ENCODE peak calls at places on chromosome 9, in six cellular contexts. One of them, this sample, is unnamed.

GRCh38 chr9:126057461-126057860 is 269.2 kb upstream of the MVB12B start:
- DNase-seq in lower lobe of right lung: no peak
- DNase-seq in fibroblast of pulmonary artery: no peak
- DNase-seq in NB4: no peak
- DNase-seq in lower leg skin: no peak
- DNase-seq in MM.1S: no peak
- DNase-seq in this sample: no peak

GRCh38 chr9:133558191-133559126 is 24.0 kb downstream of the ADAMTSL2 start:
- DNase-seq in lower lobe of right lung: no peak
- DNase-seq in fibroblast of pulmonary artery: peak; percentile 80
- DNase-seq in NB4: peak; percentile 58
- DNase-seq in lower leg skin: peak; percentile 29
- DNase-seq in MM.1S: peak; percentile 50
- DNase-seq in this sample: peak; percentile 82

GRCh38 chr9:128416432-128417019 is 4.1 kb upstream of the CERCAM start:
- DNase-seq in lower lobe of right lung: no peak
- DNase-seq in fibroblast of pulmonary artery: no peak
- DNase-seq in NB4: peak; percentile 56
- DNase-seq in lower leg skin: no peak
- DNase-seq in MM.1S: no peak
- DNase-seq in this sample: no peak

GRCh38 chr9:26754494-26755188 is 138.0 kb downstream of the CAAP1 start:
- DNase-seq in lower lobe of right lung: no peak
- DNase-seq in fibroblast of pulmonary artery: no peak
- DNase-seq in NB4: no peak
- DNase-seq in lower leg skin: no peak
- DNase-seq in MM.1S: no peak
- DNase-seq in this sample: no peak

GRCh38 chr9:13941686-13942085 is 372.3 kb downstream of the NFIB start:
- DNase-seq in lower lobe of right lung: no peak
- DNase-seq in fibroblast of pulmonary artery: no peak
- DNase-seq in NB4: no peak
- DNase-seq in lower leg skin: no peak
- DNase-seq in MM.1S: no peak
- DNase-seq in this sample: peak; percentile 53

GRCh38 chr9:98191615-98192502 is 578 bp downstream of the CORO2A start:
- DNase-seq in lower lobe of right lung: peak; percentile 84
- DNase-seq in fibroblast of pulmonary artery: no peak
- DNase-seq in NB4: peak; percentile 57
- DNase-seq in lower leg skin: peak; percentile 30
- DNase-seq in MM.1S: no peak
- DNase-seq in this sample: no peak

GRCh38 chr9:127417130-127418036 is 6.8 kb upstream of the ZNF79 start:
- DNase-seq in lower lobe of right lung: no peak
- DNase-seq in fibroblast of pulmonary artery: peak; percentile 24
- DNase-seq in NB4: no peak
- DNase-seq in lower leg skin: peak; percentile 46
- DNase-seq in MM.1S: no peak
- DNase-seq in this sample: peak; percentile 74

GRCh38 chr9:92059045-92059444 is 56.2 kb downstream of the SPTLC1 start:
- DNase-seq in lower lobe of right lung: no peak
- DNase-seq in fibroblast of pulmonary artery: no peak
- DNase-seq in NB4: no peak
- DNase-seq in lower leg skin: no peak
- DNase-seq in MM.1S: no peak
- DNase-seq in this sample: no peak

GRCh38 chr9:100595391-100596199 is 17.7 kb downstream of the CAVIN4 start:
- DNase-seq in lower lobe of right lung: no peak
- DNase-seq in fibroblast of pulmonary artery: peak; percentile 79
- DNase-seq in NB4: peak; percentile 56
- DNase-seq in lower leg skin: no peak
- DNase-seq in MM.1S: peak; percentile 53
- DNase-seq in this sample: peak; percentile 72

GRCh38 chr9:104854613-104855012 is 73.3 kb downstream of the ABCA1 start:
- DNase-seq in lower lobe of right lung: no peak
- DNase-seq in fibroblast of pulmonary artery: no peak
- DNase-seq in NB4: no peak
- DNase-seq in lower leg skin: no peak
- DNase-seq in MM.1S: no peak
- DNase-seq in this sample: no peak

GRCh38 chr9:69097053-69097452 is 61.5 kb downstream of the FXN start:
- DNase-seq in lower lobe of right lung: no peak
- DNase-seq in fibroblast of pulmonary artery: peak; percentile 88
- DNase-seq in NB4: no peak
- DNase-seq in lower leg skin: no peak
- DNase-seq in MM.1S: no peak
- DNase-seq in this sample: peak; percentile 79

GRCh38 chr9:129166962-129167557 is 11.0 kb downstream of the IER5L start:
- DNase-seq in lower lobe of right lung: peak; percentile 88
- DNase-seq in fibroblast of pulmonary artery: peak; percentile 73
- DNase-seq in NB4: peak; percentile 83
- DNase-seq in lower leg skin: peak; percentile 78
- DNase-seq in MM.1S: no peak
- DNase-seq in this sample: peak; percentile 75

GRCh38 chr9:3887798-3888495 is 362.1 kb upstream of the RFX3 start:
- DNase-seq in lower lobe of right lung: no peak
- DNase-seq in fibroblast of pulmonary artery: no peak
- DNase-seq in NB4: no peak
- DNase-seq in lower leg skin: no peak
- DNase-seq in MM.1S: no peak
- DNase-seq in this sample: no peak

GRCh38 chr9:21031091-21031817 is at the start of gene HACD4:
- DNase-seq in lower lobe of right lung: peak; percentile 81
- DNase-seq in fibroblast of pulmonary artery: peak; percentile 38
- DNase-seq in NB4: peak; percentile 80
- DNase-seq in lower leg skin: peak; percentile 51
- DNase-seq in MM.1S: no peak
- DNase-seq in this sample: peak; percentile 47

GRCh38 chr9:105244274-105244995 is at the start of gene SLC44A1:
- DNase-seq in lower lobe of right lung: peak; percentile 98
- DNase-seq in fibroblast of pulmonary artery: peak; percentile 97
- DNase-seq in NB4: peak; percentile 97
- DNase-seq in lower leg skin: peak; percentile 94
- DNase-seq in MM.1S: peak; percentile 96
- DNase-seq in this sample: peak; percentile 92

GRCh38 chr9:80440724-80441123 is 869.0 kb downstream of the TLE4 start:
- DNase-seq in lower lobe of right lung: no peak
- DNase-seq in fibroblast of pulmonary artery: no peak
- DNase-seq in NB4: no peak
- DNase-seq in lower leg skin: no peak
- DNase-seq in MM.1S: no peak
- DNase-seq in this sample: no peak

GRCh38 chr9:21677834-21678233 is 124.6 kb upstream of the MTAP start:
- DNase-seq in lower lobe of right lung: no peak
- DNase-seq in fibroblast of pulmonary artery: peak; percentile 68
- DNase-seq in NB4: no peak
- DNase-seq in lower leg skin: no peak
- DNase-seq in MM.1S: no peak
- DNase-seq in this sample: peak; percentile 95

GRCh38 chr9:114384836-114385411 is 2.9 kb downstream of the AKNA start:
- DNase-seq in lower lobe of right lung: no peak
- DNase-seq in fibroblast of pulmonary artery: no peak
- DNase-seq in NB4: no peak
- DNase-seq in lower leg skin: no peak
- DNase-seq in MM.1S: peak; percentile 29
- DNase-seq in this sample: no peak

GRCh38 chr9:114382951-114383865 is 4.6 kb downstream of the AKNA start:
- DNase-seq in lower lobe of right lung: no peak
- DNase-seq in fibroblast of pulmonary artery: peak; percentile 67
- DNase-seq in NB4: peak; percentile 74
- DNase-seq in lower leg skin: no peak
- DNase-seq in MM.1S: no peak
- DNase-seq in this sample: peak; percentile 85

GRCh38 chr9:114386361-114386885 is 1.4 kb downstream of the AKNA start:
- DNase-seq in lower lobe of right lung: no peak
- DNase-seq in fibroblast of pulmonary artery: no peak
- DNase-seq in NB4: peak; percentile 40
- DNase-seq in lower leg skin: no peak
- DNase-seq in MM.1S: peak; percentile 31
- DNase-seq in this sample: no peak

GRCh38 chr9:114385412-114386181 is 2.2 kb downstream of the AKNA start:
- DNase-seq in lower lobe of right lung: peak; percentile 85
- DNase-seq in fibroblast of pulmonary artery: peak; percentile 83
- DNase-seq in NB4: peak; percentile 97
- DNase-seq in lower leg skin: peak; percentile 81
- DNase-seq in MM.1S: peak; percentile 98
- DNase-seq in this sample: peak; percentile 95

GRCh38 chr9:114383866-114384231 is 3.9 kb downstream of the AKNA start:
- DNase-seq in lower lobe of right lung: no peak
- DNase-seq in fibroblast of pulmonary artery: no peak
- DNase-seq in NB4: no peak
- DNase-seq in lower leg skin: no peak
- DNase-seq in MM.1S: no peak
- DNase-seq in this sample: no peak
- H3K4me3 ChIP-seq in lower lobe of right lung: peak overlapping the region; percentile 6
- H3K4me3 ChIP-seq in fibroblast of pulmonary artery: no peak overlapping the region
- H3K4me3 ChIP-seq in NB4: peak overlapping the region; percentile 64
- H3K4me3 ChIP-seq in lower leg skin: no peak overlapping the region
- H3K4me3 ChIP-seq in MM.1S: no peak overlapping the region
- H3K4me3 ChIP-seq in this sample: no peak overlapping the region

GRCh38 chr9:120937127-120937526 is 10.5 kb upstream of the TRAF1 start:
- DNase-seq in lower lobe of right lung: no peak
- DNase-seq in fibroblast of pulmonary artery: peak; percentile 36
- DNase-seq in NB4: no peak
- DNase-seq in lower leg skin: no peak
- DNase-seq in MM.1S: no peak
- DNase-seq in this sample: no peak

GRCh38 chr9:120937596-120937995 is 11.0 kb upstream of the TRAF1 start:
- DNase-seq in lower lobe of right lung: no peak
- DNase-seq in fibroblast of pulmonary artery: peak; percentile 55
- DNase-seq in NB4: no peak
- DNase-seq in lower leg skin: no peak
- DNase-seq in MM.1S: no peak
- DNase-seq in this sample: no peak

GRCh38 chr9:120936011-120936763 is 9.6 kb upstream of the TRAF1 start:
- DNase-seq in lower lobe of right lung: peak; percentile 95
- DNase-seq in fibroblast of pulmonary artery: peak; percentile 97
- DNase-seq in NB4: peak; percentile 84
- DNase-seq in lower leg skin: peak; percentile 93
- DNase-seq in MM.1S: peak; percentile 88
- DNase-seq in this sample: peak; percentile 96

GRCh38 chr9:120935383-120935857 is 8.8 kb upstream of the TRAF1 start:
- DNase-seq in lower lobe of right lung: peak; percentile 96
- DNase-seq in fibroblast of pulmonary artery: peak; percentile 98
- DNase-seq in NB4: peak; percentile 16
- DNase-seq in lower leg skin: peak; percentile 100
- DNase-seq in MM.1S: peak; percentile 51
- DNase-seq in this sample: peak; percentile 93

GRCh38 chr9:120936764-120937122 is 10.1 kb upstream of the TRAF1 start:
- DNase-seq in lower lobe of right lung: no peak
- DNase-seq in fibroblast of pulmonary artery: no peak
- DNase-seq in NB4: no peak
- DNase-seq in lower leg skin: no peak
- DNase-seq in MM.1S: no peak
- DNase-seq in this sample: no peak
- TF ChIP-seq CTCF in lower lobe of right lung: peak; percentile 8
- TF ChIP-seq CTCF in fibroblast of pulmonary artery: no peak
- TF ChIP-seq CTCF in NB4: no peak
- TF ChIP-seq CTCF in lower leg skin: no peak
- TF ChIP-seq CTCF in MM.1S: no peak
- TF ChIP-seq CTCF in this sample: no peak

DNA sequence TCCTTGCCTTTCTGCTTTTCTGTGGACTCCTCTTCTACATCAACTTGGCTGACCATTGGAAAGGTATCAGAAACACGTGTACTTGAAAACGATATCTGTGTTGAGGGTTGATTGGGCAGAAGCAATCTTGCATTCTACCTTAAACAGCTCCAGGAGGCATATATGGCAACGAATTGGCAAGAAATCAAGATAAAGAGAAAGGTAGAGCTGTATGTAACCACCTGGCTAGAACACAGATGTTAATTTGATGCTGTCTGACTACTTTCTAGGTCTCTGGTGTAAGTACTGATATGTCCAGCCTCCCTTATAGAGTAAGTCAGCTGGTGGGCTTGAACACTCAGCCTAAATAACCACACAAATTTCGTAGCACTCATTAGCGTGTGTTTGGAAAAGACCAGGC is 1.3 kb downstream of the MAN1B1 start:
- DNase-seq in lower lobe of right lung: no peak
- DNase-seq in fibroblast of pulmonary artery: no peak
- DNase-seq in NB4: no peak
- DNase-seq in lower leg skin: no peak
- DNase-seq in MM.1S: no peak
- DNase-seq in this sample: no peak
- H3K4me3 ChIP-seq in lower lobe of right lung: no peak overlapping the region
- H3K4me3 ChIP-seq in fibroblast of pulmonary artery: no peak overlapping the region
- H3K4me3 ChIP-seq in NB4: peak overlapping the region; percentile 73
- H3K4me3 ChIP-seq in lower leg skin: no peak overlapping the region
- H3K4me3 ChIP-seq in MM.1S: no peak overlapping the region
- H3K4me3 ChIP-seq in this sample: peak overlapping the region; percentile 74

DNA sequence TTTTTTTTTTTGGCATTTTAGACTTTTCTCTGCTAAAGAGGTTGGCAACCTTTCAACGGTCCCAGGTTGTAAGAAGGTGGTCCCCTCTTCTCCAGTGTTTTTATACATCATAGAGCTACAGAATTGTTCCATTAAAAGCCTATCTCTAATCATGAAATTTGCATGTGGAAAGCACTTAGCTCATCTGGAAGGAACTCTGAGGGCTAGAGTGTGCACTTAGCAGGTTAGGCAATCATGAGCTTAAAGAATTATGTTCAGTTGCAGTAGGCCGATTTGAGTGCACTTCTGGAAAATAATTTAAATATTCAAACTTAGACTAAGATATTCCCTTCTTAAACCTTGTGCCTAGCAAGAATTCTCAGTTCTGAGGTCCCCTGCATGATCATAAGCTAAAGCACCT is 468.7 kb downstream of the SPATA31D1 start:
- DNase-seq in lower lobe of right lung: no peak
- DNase-seq in fibroblast of pulmonary artery: no peak
- DNase-seq in NB4: no peak
- DNase-seq in lower leg skin: no peak
- DNase-seq in MM.1S: peak; percentile 10
- DNase-seq in this sample: no peak
- TF ChIP-seq CTCF in lower lobe of right lung: no peak
- TF ChIP-seq CTCF in fibroblast of pulmonary artery: no peak
- TF ChIP-seq CTCF in NB4: no peak
- TF ChIP-seq CTCF in lower leg skin: no peak
- TF ChIP-seq CTCF in MM.1S: no peak
- TF ChIP-seq CTCF in this sample: no peak

This sample was measured in fibroblast of mammary gland.